ENCODE peak calls at places on chromosomes 1 and 21, in seven cellular contexts. N is neural progenitor cell, R is D721Med, B is uterus, E is fibroblast of pulmonary artery, S is left lung, C is GM06990. W is an unnamed sample.

GRCh38 chr21:46214478-46215340 is 13.9 kb downstream of the LSS start:
- DNase-seq in R (no peak), B (no peak), C (no peak), S (no peak), E (no peak), N (no peak), W (peak)

GRCh38 chr1:54764922-54765561 is 719 bp upstream of the PARS2 start:
- DNase-seq in B (no peak), E (no peak), N (no peak), S (no peak), R (no peak), C (no peak), W (no peak)

GRCh38 chr1:36150296-36151132 is 1.2 kb upstream of the TRAPPC3 start:
- DNase-seq in N (peak), B (peak), C (peak), E (peak), S (peak), R (no peak), W (peak)

GRCh38 chr1:94045465-94046056 is 75.4 kb downstream of the ABCA4 start:
- DNase-seq in C (no peak), R (peak), N (peak), E (peak), S (peak), B (peak), W (peak)

GRCh38 chr1:21828075-21828474 is 16.0 kb downstream of the LDLRAD2 start:
- DNase-seq in R (no peak), B (no peak), N (no peak), E (no peak), C (no peak), S (no peak), W (no peak)

GRCh38 chr1:162079023-162079422 is 9.5 kb downstream of the NOS1AP start:
- DNase-seq in C (no peak), E (no peak), R (no peak), N (no peak), S (no peak), B (no peak), W (no peak)

GRCh38 chr1:196148367-196148970 is 459.8 kb downstream of the KCNT2 start:
- DNase-seq in N (peak), R (no peak), B (no peak), E (peak), S (no peak), C (peak), W (no peak)

GRCh38 chr1:1136547-1137230 is 20.8 kb upstream of the C1orf159 start:
- DNase-seq in C (peak), S (no peak), N (peak), R (no peak), B (no peak), E (no peak), W (no peak)

GRCh38 chr21:35609263-35609662 is 451.1 kb downstream of the SETD4 start:
- DNase-seq in S (no peak), E (no peak), C (no peak), R (no peak), B (no peak), N (no peak), W (no peak)

GRCh38 chr1:170929835-170930554 is 5.3 kb upstream of the MROH9 start:
- DNase-seq in N (peak), B (peak), R (no peak), S (no peak), C (peak), E (peak), W (no peak)

GRCh38 chr1:39170731-39171375 is 33.6 kb upstream of the MACF1 start:
- DNase-seq in N (peak), E (no peak), S (no peak), C (no peak), B (no peak), R (no peak), W (no peak)

GRCh38 chr21:44265734-44266270 is 4.1 kb upstream of the DNMT3L start:
- DNase-seq in S (peak), B (no peak), E (no peak), N (no peak), C (no peak), R (no peak), W (peak)

GRCh38 chr21:25733859-25734653 is 648 bp downstream of the ATP5PF start:
- DNase-seq in C (no peak), B (no peak), R (no peak), N (no peak), E (peak), S (no peak), W (no peak)

GRCh38 chr1:94962745-94963265 is 35.9 kb upstream of the CNN3 start:
- DNase-seq in B (peak), R (no peak), N (no peak), E (peak), S (no peak), C (peak), W (no peak)

GRCh38 chr1:206029484-206029883 is 5.8 kb upstream of the CTSE start:
- DNase-seq in S (no peak), C (no peak), E (peak), R (no peak), N (no peak), B (peak), W (no peak)

GRCh38 chr1:240608707-240609106 is 3.2 kb downstream of the GREM2 start:
- DNase-seq in B (peak), N (peak), C (no peak), S (no peak), E (peak), R (no peak), W (no peak)

GRCh38 chr1:1680912-1681273 is 11.7 kb downstream of the SLC35E2B start:
- DNase-seq in E (no peak), C (no peak), S (peak), R (no peak), B (no peak), N (no peak), W (peak)

GRCh38 chr1:94017155-94017829 is 103.7 kb downstream of the ABCA4 start:
- DNase-seq in R (no peak), S (no peak), B (no peak), N (no peak), C (no peak), E (no peak), W (no peak)

GRCh38 chr1:232012773-232013386 is 386.3 kb downstream of the DISC1 start:
- DNase-seq in R (no peak), C (no peak), B (peak), N (no peak), E (peak), S (no peak), W (no peak)

GRCh38 chr1:179337942-179338560 is 27.7 kb upstream of the AXDND1 start:
- DNase-seq in E (no peak), S (no peak), R (no peak), N (no peak), B (no peak), C (no peak), W (no peak)

GRCh38 chr21:29145354-29145782 is 14.9 kb downstream of the MAP3K7CL start:
- DNase-seq in C (no peak), B (no peak), N (no peak), R (no peak), S (no peak), E (peak), W (no peak)

GRCh38 chr1:206714331-206715058 is 29.8 kb downstream of the MAPKAPK2 start:
- DNase-seq in B (no peak), E (no peak), N (no peak), C (no peak), R (no peak), S (no peak), W (no peak)

GRCh38 chr1:10399487-10399917 is 638 bp downstream of the PGD start:
- DNase-seq in R (no peak), E (peak), N (no peak), B (no peak), S (peak), C (no peak), W (no peak)

GRCh38 chr1:247421074-247421473 is 5.1 kb downstream of the NLRP3 start:
- DNase-seq in N (no peak), R (no peak), C (no peak), E (no peak), B (no peak), S (no peak), W (no peak)

GRCh38 chr21:28633803-28634572 is 358.7 kb downstream of the LTN1 start:
- DNase-seq in N (no peak), E (peak), R (no peak), C (no peak), S (no peak), B (peak), W (peak)

GRCh38 chr1:171141336-171142051 is 43.6 kb upstream of the FMO2 start:
- DNase-seq in R (no peak), C (no peak), E (peak), B (peak), S (no peak), N (no peak), W (no peak)

GRCh38 chr1:223702735-223703667 is 9.3 kb upstream of the CAPN2 start:
- DNase-seq in N (no peak), S (no peak), E (no peak), C (no peak), R (no peak), B (no peak), W (no peak)

GRCh38 chr1:184051485-184052193 is at the start of gene TSEN15:
- DNase-seq in R (peak), E (peak), B (peak), C (peak), S (peak), N (peak), W (peak)

GRCh38 chr1:24928631-24929090 is 1.4 kb downstream of the RUNX3 start:
- DNase-seq in C (no peak), B (no peak), R (no peak), S (peak), N (peak), E (no peak), W (no peak)

GRCh38 chr1:30682396-30683275 is 40.7 kb downstream of the MATN1 start:
- DNase-seq in E (no peak), B (peak), R (no peak), C (no peak), S (no peak), N (no peak), W (peak)

GRCh38 chr1:234639968-234640367 is 30.0 kb upstream of the IRF2BP2 start:
- DNase-seq in B (no peak), E (no peak), C (no peak), S (no peak), R (no peak), N (no peak), W (no peak)

GRCh38 chr1:151655362-151655761 is 43.5 kb downstream of the SNX27 start:
- DNase-seq in C (no peak), S (no peak), E (no peak), N (no peak), R (no peak), B (no peak), W (no peak)

GRCh38 chr1:229940689-229941088 is 126.3 kb upstream of the GALNT2 start:
- DNase-seq in N (no peak), E (peak), B (no peak), S (no peak), R (no peak), C (no peak), W (no peak)

GRCh38 chr1:165352109-165352441 is 4.4 kb downstream of the LMX1A start:
- DNase-seq in S (no peak), N (peak), E (no peak), R (no peak), C (no peak), B (no peak), W (no peak)

GRCh38 chr1:31564606-31564989 is 11.7 kb upstream of the TINAGL1 start:
- DNase-seq in E (no peak), B (no peak), C (no peak), N (no peak), S (peak), R (no peak), W (no peak)

GRCh38 chr1:196027127-196027526 is 581.1 kb downstream of the KCNT2 start:
- DNase-seq in B (no peak), N (no peak), C (no peak), R (no peak), E (no peak), S (no peak), W (no peak)

GRCh38 chr1:236129315-236129714 is 13.0 kb upstream of the GPR137B start:
- DNase-seq in B (no peak), R (no peak), E (no peak), C (no peak), S (no peak), N (peak), W (no peak)

GRCh38 chr1:35708179-35708891 is 10.3 kb downstream of the C1orf216 start:
- DNase-seq in B (no peak), R (no peak), S (no peak), N (peak), C (peak), E (no peak), W (no peak)

DNA sequence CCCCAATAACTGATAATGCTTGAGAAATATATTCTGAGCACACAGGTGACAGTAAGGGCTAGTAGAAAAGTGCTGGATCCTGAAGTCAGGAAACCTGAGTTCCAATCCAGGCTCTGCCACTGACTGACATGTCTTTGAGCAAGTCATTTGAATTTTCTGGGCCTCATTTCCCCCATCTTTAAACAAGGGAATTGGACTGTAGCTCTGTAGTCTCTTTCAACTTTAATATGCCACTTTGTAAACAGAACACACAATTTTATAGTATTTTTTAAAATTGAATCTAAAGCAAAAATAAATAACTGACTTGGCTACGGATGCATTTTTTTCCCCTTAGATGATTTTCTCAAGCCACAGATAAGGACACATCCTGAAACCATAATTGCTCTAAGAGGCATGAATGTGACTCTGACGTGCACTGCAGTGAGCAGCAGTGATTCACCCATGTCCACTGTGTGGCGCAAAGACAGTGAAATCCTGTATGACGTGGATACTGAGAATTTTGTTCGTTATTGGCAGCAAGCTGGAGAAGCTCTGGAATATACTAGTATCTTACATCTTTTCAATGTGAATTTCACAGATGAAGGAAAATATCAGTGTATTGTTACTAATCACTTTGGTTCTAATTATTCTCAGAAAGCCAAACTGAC is 37.0 kb downstream of the LRIG2 start:
- DNase-seq in N (no peak), R (no peak), S (no peak), B (peak), E (peak), C (no peak), W (no peak)
- TF ChIP-seq CTCF in N (no peak), R (peak), S (no peak), B (peak), E (peak), C (no peak), W (peak)

GRCh38 chr1:109935451-109935900 is 24.8 kb downstream of the CSF1 start:
- DNase-seq in N (no peak), B (no peak), R (no peak), S (no peak), C (no peak), E (no peak), W (no peak)
- TF ChIP-seq CTCF in N (no peak), B (no peak), R (no peak), S (no peak), C (no peak), E (no peak), W (no peak)

GRCh38 chr1:201704439-201704792 is 124.5 kb upstream of the IPO9 start:
- DNase-seq in B (no peak), E (no peak), C (no peak), R (no peak), N (no peak), S (no peak), W (no peak)
- TF ChIP-seq CTCF in B (no peak), E (no peak), C (no peak), R (no peak), N (no peak), S (peak), W (peak)

DNA sequence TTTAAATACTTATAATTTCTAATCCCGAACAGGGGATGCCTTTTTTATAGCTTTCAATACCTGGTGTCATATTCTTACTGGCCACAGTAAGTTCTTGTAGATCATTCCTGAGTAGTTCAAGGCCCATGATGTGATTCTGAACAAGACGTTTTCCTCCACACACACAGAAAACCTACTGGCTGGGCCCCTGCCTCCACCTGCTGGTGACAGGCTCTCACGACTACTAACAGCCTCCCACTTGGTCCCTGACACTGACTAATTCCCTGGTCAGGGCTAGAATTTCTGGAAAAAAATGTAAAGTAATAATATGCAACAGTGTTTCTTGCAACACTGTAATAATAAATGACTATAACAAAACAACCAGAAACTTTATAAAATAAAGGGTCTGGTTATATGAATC is 50.4 kb upstream of the RIPK4 start:
- DNase-seq in E (peak), B (no peak), N (peak), R (no peak), C (no peak), S (no peak), W (no peak)
- TF ChIP-seq CTCF in E (peak), B (peak), N (peak), R (peak), C (peak), S (peak), W (peak)

GRCh38 chr1:4309676-4310320 is 344.6 kb upstream of the AJAP1 start:
- DNase-seq in C (no peak), R (no peak), E (no peak), N (no peak), B (no peak), S (no peak), W (no peak)
- TF ChIP-seq CTCF in C (no peak), R (no peak), E (no peak), N (no peak), B (no peak), S (no peak), W (no peak)

GRCh38 chr1:26694597-26695416 is 1.0 kb upstream of the ARID1A start:
- DNase-seq in R (no peak), N (peak), C (no peak), S (no peak), B (no peak), E (no peak), W (no peak)

GRCh38 chr1:26696645-26697440 is 1.0 kb downstream of the ARID1A start:
- DNase-seq in C (peak), S (peak), N (peak), R (no peak), B (peak), E (no peak), W (peak)

GRCh38 chr1:26694185-26694572 is 1.6 kb upstream of the ARID1A start:
- DNase-seq in S (no peak), B (no peak), C (no peak), R (no peak), N (peak), E (no peak), W (no peak)

GRCh38 chr1:26696191-26696644 is 403 bp downstream of the ARID1A start:
- DNase-seq in C (no peak), B (peak), E (no peak), S (peak), R (no peak), N (no peak), W (no peak)

DNA sequence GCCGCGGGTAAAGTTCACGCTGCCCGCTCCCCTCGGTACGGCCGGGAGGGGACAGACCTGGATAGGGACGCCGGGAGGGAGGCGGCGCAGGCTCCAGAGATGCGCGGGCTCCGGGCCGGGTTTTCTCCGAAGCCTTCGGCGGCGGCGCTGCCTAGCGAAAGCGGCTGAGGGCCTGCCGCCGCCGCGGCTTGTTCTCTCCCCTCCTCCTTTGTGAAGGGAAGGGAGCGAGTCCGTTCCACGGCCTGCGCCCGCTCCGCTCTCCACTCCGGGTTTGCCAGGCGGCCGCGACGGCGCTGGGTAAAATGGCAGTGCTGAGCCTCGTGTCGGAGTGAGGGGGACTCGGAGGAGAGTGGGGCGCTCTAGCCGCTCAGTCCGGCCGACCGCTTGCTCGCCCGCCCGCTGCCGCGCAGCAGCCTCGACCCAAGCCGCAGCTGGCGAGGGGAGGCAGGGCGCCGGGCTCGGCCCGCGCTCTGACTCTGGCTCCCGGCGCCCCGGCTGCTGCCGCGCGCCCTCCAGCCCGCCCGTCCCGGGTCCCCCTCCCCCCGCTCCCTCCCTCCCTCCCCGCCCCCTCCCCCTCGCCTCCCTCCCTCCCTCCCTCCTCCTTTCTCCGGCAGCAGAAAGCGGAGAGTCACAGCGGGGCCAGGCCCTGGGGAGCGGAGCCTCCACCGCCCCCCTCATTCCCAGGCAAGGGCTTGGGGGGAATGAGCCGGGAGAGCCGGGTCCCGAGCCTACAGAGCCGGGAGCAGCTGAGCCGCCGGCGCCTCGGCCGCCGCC is at the start of gene ARID1A:
- DNase-seq in C (peak), E (peak), N (peak), S (peak), B (peak), R (peak), W (peak)
- TF ChIP-seq CTCF in C (no peak), E (no peak), N (no peak), S (no peak), B (peak), R (no peak), W (no peak)

GRCh38 chr1:18354657-18355056 is 126.1 kb upstream of the KLHDC7A start:
- DNase-seq in E (no peak), R (no peak), B (no peak), S (no peak), N (no peak), C (no peak), W (no peak)
- TF ChIP-seq CTCF in E (no peak), R (no peak), B (no peak), S (no peak), N (no peak), C (no peak), W (no peak)

GRCh38 chr21:27466175-27466574 is 499.3 kb upstream of the ADAMTS5 start:
- DNase-seq in S (no peak), E (no peak), C (no peak), N (no peak), B (no peak), R (no peak), W (no peak)
- TF ChIP-seq CTCF in S (no peak), E (peak), C (no peak), N (peak), B (no peak), R (no peak), W (no peak)